ENCODE peak calls at places on chromosome 6, in ten cellular contexts. N, C, Z, M, E, G, T, K, V and I are unnamed samples.
A peak's percentile ranks its signal among the peaks of the same experiment; 100 is the strongest.

GRCh38 chr6:28336284-28337024 is 506 bp upstream of the ZSCAN31 start:
- DNase-seq in C (peak; percentile 20), Z (no peak), N (no peak), G (peak; percentile 43), T (no peak), M (no peak), K (peak; percentile 54), E (peak; percentile 27), V (peak; percentile 92), I (no peak)

GRCh38 chr6:140661691-140662090 is 1287.2 kb upstream of the CITED2 start:
- DNase-seq in V (no peak), K (no peak), E (no peak), N (no peak), M (no peak), T (no peak), C (no peak), Z (no peak), G (no peak), I (no peak)

GRCh38 chr6:113120214-113120576 is 737.0 kb upstream of the MARCKS start:
- DNase-seq in Z (no peak), E (no peak), M (no peak), K (no peak), V (peak; percentile 32), G (no peak), N (no peak), C (no peak), T (no peak), I (peak; percentile 86)

GRCh38 chr6:140879861-140880260 is 1252.9 kb upstream of the GJE1 start:
- DNase-seq in T (no peak), Z (no peak), G (no peak), C (no peak), K (no peak), E (no peak), M (no peak), N (no peak), V (no peak), I (no peak)

GRCh38 chr6:11423667-11424066 is 113.9 kb upstream of the TMEM170B start:
- DNase-seq in T (no peak), V (no peak), N (no peak), Z (no peak), M (no peak), K (no peak), E (no peak), C (no peak), G (no peak), I (no peak)

GRCh38 chr6:133254552-133255228 is 13.5 kb downstream of the EYA4 start:
- DNase-seq in T (no peak), V (no peak), M (no peak), K (no peak), N (no peak), G (no peak), E (no peak), C (no peak), Z (no peak), I (no peak)

GRCh38 chr6:78483546-78483945 is 383.8 kb upstream of the IRAK1BP1 start:
- DNase-seq in E (no peak), V (no peak), T (no peak), Z (no peak), M (no peak), K (no peak), G (no peak), N (no peak), C (no peak), I (no peak)

GRCh38 chr6:43869792-43870659 is 100.0 kb downstream of the VEGFA start:
- DNase-seq in C (no peak), N (peak; percentile 41), Z (no peak), K (no peak), M (no peak), T (no peak), V (no peak), E (no peak), G (no peak), I (no peak)

GRCh38 chr6:133115960-133116359 is 125.2 kb upstream of the EYA4 start:
- DNase-seq in K (no peak), N (no peak), Z (no peak), C (no peak), G (no peak), T (no peak), M (no peak), V (no peak), E (no peak), I (no peak)

GRCh38 chr6:168451805-168452204 is 10.8 kb downstream of the SMOC2 start:
- DNase-seq in C (no peak), G (peak; percentile 50), Z (no peak), T (no peak), E (no peak), N (no peak), K (no peak), V (no peak), M (no peak), I (no peak)

GRCh38 chr6:6661684-6662083 is 73.2 kb downstream of the LY86 start:
- DNase-seq in C (no peak), M (peak; percentile 48), N (no peak), K (no peak), E (no peak), V (peak; percentile 96), G (no peak), T (no peak), Z (no peak), I (no peak)

GRCh38 chr6:6660339-6661045 is 72.0 kb downstream of the LY86 start:
- DNase-seq in Z (no peak), E (no peak), K (no peak), M (no peak), V (no peak), G (no peak), N (no peak), C (no peak), T (no peak), I (no peak)

GRCh38 chr6:6661191-6661590 is 72.7 kb downstream of the LY86 start:
- DNase-seq in V (no peak), K (no peak), N (no peak), C (no peak), T (no peak), M (no peak), G (no peak), E (no peak), Z (no peak), I (no peak)

GRCh38 chr6:6659600-6660327 is 71.2 kb downstream of the LY86 start:
- DNase-seq in C (no peak), V (peak; percentile 92), E (no peak), N (no peak), K (no peak), G (no peak), T (no peak), M (no peak), Z (no peak), I (no peak)

DNA sequence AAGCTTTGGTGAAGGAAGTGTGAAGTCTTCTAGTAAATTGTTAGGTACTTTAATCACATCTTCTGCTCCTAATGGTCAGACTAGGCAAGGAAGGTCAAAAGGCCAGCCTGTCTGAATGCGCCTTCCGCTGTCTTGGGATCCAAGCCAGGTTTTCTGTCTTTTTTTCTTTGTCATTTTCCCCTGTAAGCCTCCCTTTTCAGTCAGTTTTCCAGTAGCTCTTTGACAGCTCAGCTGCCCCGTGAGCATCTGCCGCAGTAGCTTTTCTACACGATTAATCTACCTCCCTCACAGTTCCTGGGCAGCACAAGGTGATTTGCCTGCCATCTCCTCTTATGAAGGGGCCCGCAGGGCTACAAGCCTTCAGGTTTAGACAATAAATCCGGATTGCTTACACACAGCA is 77.0 kb downstream of the LY86 start:
- DNase-seq in V (no peak), M (no peak), C (no peak), K (no peak), N (no peak), Z (no peak), T (no peak), E (no peak), G (peak; percentile 79), I (no peak)
- H3K27me3 ChIP-seq in V (no peaks in the 10 kb centered on the region), M (no peaks in the 10 kb centered on the region), C (no peaks in the 10 kb centered on the region), K (no peaks in the 10 kb centered on the region), N (no peaks in the 10 kb centered on the region), Z (no peaks in the 10 kb centered on the region), T (no peaks in the 10 kb centered on the region), E (no peaks in the 10 kb centered on the region), G (no peaks in the 10 kb centered on the region), I (no peaks in the 10 kb centered on the region)

GRCh38 chr6:144335315-144335861 is 50.3 kb downstream of the UTRN start:
- DNase-seq in K (no peak), M (no peak), G (no peak), N (no peak), V (peak; percentile 51), E (no peak), T (no peak), Z (no peak), C (no peak), I (no peak)

GRCh38 chr6:144336900-144337299 is 51.8 kb downstream of the UTRN start:
- DNase-seq in M (no peak), T (no peak), G (no peak), N (no peak), Z (no peak), E (no peak), C (no peak), V (no peak), K (no peak), I (no peak)

GRCh38 chr6:144334150-144334708 is 49.1 kb downstream of the UTRN start:
- DNase-seq in K (peak; percentile 88), E (no peak), N (peak; percentile 69), Z (no peak), C (no peak), M (no peak), V (peak; percentile 75), G (no peak), T (no peak), I (no peak)

GRCh38 chr6:144338474-144338873 is 53.3 kb downstream of the UTRN start:
- DNase-seq in E (no peak), V (no peak), T (no peak), Z (no peak), M (no peak), K (no peak), G (no peak), N (no peak), C (no peak), I (no peak)

GRCh38 chr6:144335914-144336313 is 50.8 kb downstream of the UTRN start:
- DNase-seq in M (no peak), V (no peak), C (no peak), N (no peak), K (peak; percentile 57), E (no peak), Z (no peak), G (no peak), T (no peak), I (peak; percentile 16)
- H3K27me3 ChIP-seq in M (no peaks in the 10 kb centered on the region), V (no peaks in the 10 kb centered on the region), C (no peaks in the 10 kb centered on the region), N (no peaks in the 10 kb centered on the region), K (no peaks in the 10 kb centered on the region), E (no peaks in the 10 kb centered on the region), Z (no peaks in the 10 kb centered on the region), G (no peaks in the 10 kb centered on the region), T (no peaks in the 10 kb centered on the region), I (no peaks in the 10 kb centered on the region)

GRCh38 chr6:14381225-14381887 is 263.8 kb downstream of the CD83 start:
- DNase-seq in T (no peak), E (no peak), N (no peak), Z (no peak), G (peak; percentile 90), V (no peak), K (no peak), C (no peak), M (no peak), I (no peak)
- H3K27me3 ChIP-seq in T (no peaks in the 10 kb centered on the region), E (no peaks in the 10 kb centered on the region), N (no peaks in the 10 kb centered on the region), Z (no peaks in the 10 kb centered on the region), G (no peaks in the 10 kb centered on the region), V (no peaks in the 10 kb centered on the region), K (no peaks in the 10 kb centered on the region), C (no peaks in the 10 kb centered on the region), M (no peaks in the 10 kb centered on the region), I (no peaks in the 10 kb centered on the region)

DNA sequence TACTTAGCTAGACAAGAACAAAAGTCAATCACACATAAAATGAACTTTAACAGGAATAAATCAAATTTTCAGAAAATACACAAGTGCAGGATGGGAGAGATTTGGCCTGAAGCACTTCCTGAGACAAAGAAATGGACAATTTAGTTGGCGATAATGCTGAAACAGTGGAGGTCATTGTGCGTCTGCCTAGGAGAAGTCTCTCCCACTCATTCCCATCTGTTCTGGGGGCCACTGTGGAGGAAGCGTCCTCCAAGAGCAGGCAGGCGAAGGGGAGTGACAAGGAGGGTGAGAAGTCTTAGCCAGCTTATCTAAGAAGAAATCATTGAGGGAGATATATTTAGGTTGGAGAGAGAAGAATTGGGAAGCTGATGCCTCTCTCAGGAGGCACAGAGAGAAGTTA is 10.2 kb upstream of the TMEM242 start:
- DNase-seq in Z (no peak), N (no peak), M (no peak), K (no peak), G (no peak), E (no peak), T (no peak), V (no peak), C (no peak), I (no peak)
- H3K27me3 ChIP-seq in Z (no peaks in the 10 kb centered on the region), N (peaks cover 26% of the 10 kb centered on the region), M (no peaks in the 10 kb centered on the region), K (no peaks in the 10 kb centered on the region), G (peaks cover 31% of the 10 kb centered on the region), E (no peaks in the 10 kb centered on the region), T (no peaks in the 10 kb centered on the region), V (peaks cover 3% of the 10 kb centered on the region), C (no peaks in the 10 kb centered on the region), I (peaks cover 4% of the 10 kb centered on the region)